ENCODE peak calls at places on chromosomes 3 and 15, in eight cellular contexts. One of them, this sample, is unnamed.

GRCh38 chr3:21913791-21914190 is 162.8 kb upstream of the ZNF385D start:
- DNase-seq in T-helper 9 cell: no peak
- DNase-seq in GM23248: peak; percentile 57
- DNase-seq in mesothelial cell of epicardium: no peak
- DNase-seq in stomach: no peak
- DNase-seq in NCI-H1092: no peak
- DNase-seq in MCF 10A: no peak
- DNase-seq in stimulated activated CD4-positive, alpha-beta T cell treated with anti-CD3 and anti-CD28 coated beads, Interleukin-15, amount 100 ng/mL, for 48 hours: no peak
- DNase-seq in this sample: no peak

GRCh38 chr3:123375014-123375940 is 73.6 kb downstream of the ADCY5 start:
- DNase-seq in T-helper 9 cell: no peak
- DNase-seq in GM23248: no peak
- DNase-seq in mesothelial cell of epicardium: no peak
- DNase-seq in stomach: no peak
- DNase-seq in NCI-H1092: no peak
- DNase-seq in MCF 10A: no peak
- DNase-seq in stimulated activated CD4-positive, alpha-beta T cell treated with anti-CD3 and anti-CD28 coated beads, Interleukin-15, amount 100 ng/mL, for 48 hours: no peak
- DNase-seq in this sample: no peak

GRCh38 chr3:137761563-137762503 is 2.3 kb upstream of the SOX14 start:
- DNase-seq in T-helper 9 cell: no peak
- DNase-seq in GM23248: no peak
- DNase-seq in mesothelial cell of epicardium: no peak
- DNase-seq in stomach: no peak
- DNase-seq in NCI-H1092: no peak
- DNase-seq in MCF 10A: no peak
- DNase-seq in stimulated activated CD4-positive, alpha-beta T cell treated with anti-CD3 and anti-CD28 coated beads, Interleukin-15, amount 100 ng/mL, for 48 hours: no peak
- DNase-seq in this sample: no peak

GRCh38 chr3:45666729-45667440 is 22.3 kb upstream of the SACM1L start:
- DNase-seq in T-helper 9 cell: no peak
- DNase-seq in GM23248: peak; percentile 73
- DNase-seq in mesothelial cell of epicardium: no peak
- DNase-seq in stomach: no peak
- DNase-seq in NCI-H1092: no peak
- DNase-seq in MCF 10A: no peak
- DNase-seq in stimulated activated CD4-positive, alpha-beta T cell treated with anti-CD3 and anti-CD28 coated beads, Interleukin-15, amount 100 ng/mL, for 48 hours: no peak
- DNase-seq in this sample: peak; percentile 33

GRCh38 chr3:87268646-87269211 is 7.7 kb downstream of the POU1F1 start:
- DNase-seq in T-helper 9 cell: no peak
- DNase-seq in GM23248: no peak
- DNase-seq in mesothelial cell of epicardium: no peak
- DNase-seq in stomach: no peak
- DNase-seq in NCI-H1092: no peak
- DNase-seq in MCF 10A: peak; percentile 12
- DNase-seq in stimulated activated CD4-positive, alpha-beta T cell treated with anti-CD3 and anti-CD28 coated beads, Interleukin-15, amount 100 ng/mL, for 48 hours: no peak
- DNase-seq in this sample: no peak

GRCh38 chr3:112640864-112641751 is at the start of gene CCDC80:
- DNase-seq in T-helper 9 cell: no peak
- DNase-seq in GM23248: peak; percentile 84
- DNase-seq in mesothelial cell of epicardium: no peak
- DNase-seq in stomach: no peak
- DNase-seq in NCI-H1092: no peak
- DNase-seq in MCF 10A: peak; percentile 93
- DNase-seq in stimulated activated CD4-positive, alpha-beta T cell treated with anti-CD3 and anti-CD28 coated beads, Interleukin-15, amount 100 ng/mL, for 48 hours: no peak
- DNase-seq in this sample: peak; percentile 93

GRCh38 chr15:98963459-98963858 is 44.1 kb downstream of the PGPEP1L start:
- DNase-seq in T-helper 9 cell: no peak
- DNase-seq in GM23248: no peak
- DNase-seq in mesothelial cell of epicardium: no peak
- DNase-seq in stomach: no peak
- DNase-seq in NCI-H1092: no peak
- DNase-seq in MCF 10A: no peak
- DNase-seq in stimulated activated CD4-positive, alpha-beta T cell treated with anti-CD3 and anti-CD28 coated beads, Interleukin-15, amount 100 ng/mL, for 48 hours: no peak
- DNase-seq in this sample: no peak

GRCh38 chr3:195154111-195154791 is 116.7 kb downstream of the XXYLT1 start:
- DNase-seq in T-helper 9 cell: no peak
- DNase-seq in GM23248: peak; percentile 16
- DNase-seq in mesothelial cell of epicardium: no peak
- DNase-seq in stomach: no peak
- DNase-seq in NCI-H1092: no peak
- DNase-seq in MCF 10A: no peak
- DNase-seq in stimulated activated CD4-positive, alpha-beta T cell treated with anti-CD3 and anti-CD28 coated beads, Interleukin-15, amount 100 ng/mL, for 48 hours: no peak
- DNase-seq in this sample: no peak

GRCh38 chr3:39141211-39141995 is 12.0 kb downstream of the CSRNP1 start:
- DNase-seq in T-helper 9 cell: no peak
- DNase-seq in GM23248: peak; percentile 54
- DNase-seq in mesothelial cell of epicardium: no peak
- DNase-seq in stomach: peak; percentile 91
- DNase-seq in NCI-H1092: no peak
- DNase-seq in MCF 10A: peak; percentile 67
- DNase-seq in stimulated activated CD4-positive, alpha-beta T cell treated with anti-CD3 and anti-CD28 coated beads, Interleukin-15, amount 100 ng/mL, for 48 hours: no peak
- DNase-seq in this sample: no peak

GRCh38 chr3:124032351-124032880 is 40.5 kb upstream of the ROPN1 start:
- DNase-seq in T-helper 9 cell: no peak
- DNase-seq in GM23248: peak; percentile 10
- DNase-seq in mesothelial cell of epicardium: no peak
- DNase-seq in stomach: no peak
- DNase-seq in NCI-H1092: peak; percentile 92
- DNase-seq in MCF 10A: no peak
- DNase-seq in stimulated activated CD4-positive, alpha-beta T cell treated with anti-CD3 and anti-CD28 coated beads, Interleukin-15, amount 100 ng/mL, for 48 hours: no peak
- DNase-seq in this sample: peak; percentile 7